ENCODE peak calls at places on chromosome 15, in four cellular contexts. M is K562, N is H1, S is HepG2. G is an unnamed sample.

GRCh38 chr15:65909831-65910230 is 40.5 kb downstream of the RAB11A start:
- DNase-seq in M (no peak), N (no peak), S (no peak), G (no peak)

GRCh38 chr15:52680041-52680391 is 828 bp upstream of the ATOSA start:
- DNase-seq in S (no peak), N (no peak), M (no peak), G (no peak)

GRCh38 chr15:52657338-52657737 is 21.9 kb downstream of the ATOSA start:
- DNase-seq in N (no peak), M (no peak), S (no peak), G (no peak)

GRCh38 chr15:93179704-93180103 is 90.7 kb upstream of the RGMA start:
- DNase-seq in M (no peak), N (peak), S (no peak), G (no peak)

GRCh38 chr15:48641416-48641815 is 4.1 kb downstream of the FBN1 start:
- DNase-seq in S (no peak), N (no peak), M (no peak), G (peak)

GRCh38 chr15:100201376-100202280 is 140.1 kb downstream of the ADAMTS17 start:
- DNase-seq in N (peak), M (no peak), S (no peak), G (peak)

GRCh38 chr15:85583404-85584390 is 203.3 kb downstream of the AKAP13 start:
- DNase-seq in N (no peak), S (no peak), M (no peak), G (peak)

GRCh38 chr15:91611924-91612323 is 241.6 kb upstream of the SLCO3A1 start:
- DNase-seq in N (no peak), S (no peak), M (no peak), G (no peak)

GRCh38 chr15:29044506-29044905 is 158.7 kb downstream of the APBA2 start:
- DNase-seq in M (no peak), N (no peak), S (no peak), G (no peak)

GRCh38 chr15:33451385-33451784 is 140.6 kb downstream of the RYR3 start:
- DNase-seq in S (no peak), N (no peak), M (no peak), G (no peak)

GRCh38 chr15:68409736-68410370 is 22.1 kb downstream of the ITGA11 start:
- DNase-seq in N (peak), S (no peak), M (no peak), G (no peak)

GRCh38 chr15:29121369-29121656 is 148.3 kb downstream of the NSMCE3 start:
- DNase-seq in M (no peak), N (no peak), S (no peak), G (no peak)

GRCh38 chr15:76196286-76196948 is 114.9 kb downstream of the ETFA start:
- DNase-seq in S (peak), M (peak), N (no peak), G (no peak)

GRCh38 chr15:69215636-69216035 is 55.2 kb downstream of the GLCE start:
- DNase-seq in S (no peak), N (no peak), M (no peak), G (no peak)

DNA sequence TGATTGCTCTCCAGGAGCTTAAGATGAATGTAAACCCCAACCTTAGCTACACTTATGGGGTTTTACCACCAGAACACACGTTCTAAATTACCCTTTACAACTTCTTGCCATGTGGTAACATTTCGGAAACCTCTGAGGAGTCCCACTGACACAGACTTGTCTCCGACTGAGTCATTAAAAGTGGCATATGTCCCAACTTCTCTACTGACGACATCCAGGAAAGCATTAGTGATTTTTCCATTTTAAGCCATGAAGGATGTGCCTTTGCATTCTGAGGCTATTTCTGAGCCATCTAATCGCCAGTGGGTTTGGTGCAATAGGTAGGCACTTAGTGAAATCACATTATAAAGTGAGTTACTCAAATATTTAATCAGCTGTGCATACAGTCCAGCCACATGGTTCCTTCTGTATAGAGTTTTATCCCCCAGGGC is 32.4 kb downstream of the C2CD4A start:
- DNase-seq in S (no peak), M (no peak), N (no peak), G (no peak)
- TF ChIP-seq RFX5 in S (no peak), M (no peak), N (no peak), G (no peak)

GRCh38 chr15:57114070-57114469 is 195.6 kb downstream of the TCF12 start:
- DNase-seq in S (no peak), N (no peak), M (no peak), G (no peak)
- TF ChIP-seq ZNF274 in S (no peak), N (no peak), M (no peak), G (no peak)

GRCh38 chr15:60414016-60414682 is 16.4 kb upstream of the ANXA2 start:
- DNase-seq in M (no peak), S (no peak), N (no peak), G (no peak)
- TF ChIP-seq RFX5 in M (no peak), S (no peak), N (no peak), G (no peak)

DNA sequence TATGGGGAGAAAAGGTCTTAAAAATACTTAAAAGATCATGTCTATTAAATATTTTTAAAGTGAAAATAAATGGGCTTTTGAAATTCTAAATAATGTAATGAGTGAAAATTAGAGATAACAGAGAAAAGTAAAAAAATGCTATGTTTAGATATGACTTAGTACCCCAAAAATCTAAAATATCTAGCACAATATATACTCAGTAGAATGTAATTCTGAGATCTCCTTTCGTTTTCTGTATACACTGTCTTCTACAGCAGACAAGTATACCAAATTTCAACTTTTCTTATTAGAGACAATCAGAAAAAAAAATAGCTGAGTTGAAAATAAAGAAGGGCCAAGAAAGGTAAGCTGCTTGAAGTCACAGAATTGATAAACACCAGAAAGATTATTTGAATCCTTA is 140.8 kb downstream of the ADAM10 start:
- DNase-seq in S (no peak), N (no peak), M (no peak), G (no peak)
- TF ChIP-seq ZNF274 in S (no peak), N (no peak), M (no peak), G (no peak)

GRCh38 chr15:59315914-59316428 is 56.7 kb downstream of the MYO1E start:
- DNase-seq in N (no peak), S (no peak), M (no peak), G (no peak)
- TF ChIP-seq RFX5 in N (no peak), S (no peak), M (no peak), G (no peak)

DNA sequence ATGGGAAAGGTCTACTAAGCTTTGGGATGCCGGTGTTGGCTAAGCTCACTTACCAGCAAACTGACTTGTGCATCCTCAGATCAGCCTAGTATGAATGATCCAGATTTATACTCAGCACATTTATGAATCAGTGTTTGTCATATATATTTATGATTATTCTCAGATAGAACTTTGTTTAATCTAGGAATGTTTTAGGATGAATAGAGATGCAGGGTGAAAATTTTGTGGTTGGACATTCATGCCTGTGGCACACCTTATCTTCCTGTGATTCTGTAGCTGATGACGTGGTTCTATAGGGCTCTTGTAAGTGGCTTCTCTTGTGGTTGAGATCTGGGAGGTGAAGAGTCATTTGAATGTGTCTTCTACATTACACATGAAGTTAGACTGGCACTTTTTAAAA is 11.4 kb downstream of the CDIN1 start:
- DNase-seq in M (no peak), N (no peak), S (no peak), G (no peak)
- TF ChIP-seq ZNF274 in M (no peak), N (no peak), S (no peak), G (no peak)